ENCODE peak calls at places on chromosomes 11 and 22, in six cellular contexts. D, I, P, Y, K and N are unnamed samples.

GRCh38 chr11:123166095-123166559 is 28.9 kb downstream of the CLMP start:
- ATAC-seq in P (peak; percentile 87), D (peak; percentile 62), Y (peak; percentile 65), K (peak; percentile 68), I (peak; percentile 72), N (peak; percentile 49)

GRCh38 chr22:46373838-46374662 is 38.5 kb downstream of the TRMU start:
- ATAC-seq in I (no peak), Y (no peak), D (no peak), K (peak; percentile 41), P (no peak), N (no peak)

GRCh38 chr11:113602483-113602882 is 103.6 kb downstream of the TMPRSS5 start:
- ATAC-seq in Y (no peak), P (no peak), K (no peak), D (no peak), I (no peak), N (no peak)

GRCh38 chr11:74179234-74180126 is 8.4 kb downstream of the PPME1 start:
- ATAC-seq in K (peak; percentile 65), D (no peak), P (no peak), I (no peak), Y (no peak), N (no peak)

GRCh38 chr11:48109046-48109666 is 107.5 kb upstream of the OR4B1 start:
- ATAC-seq in Y (peak; percentile 74), K (peak; percentile 10), I (peak; percentile 79), P (peak; percentile 64), D (peak; percentile 75), N (peak; percentile 19)

GRCh38 chr11:75536786-75537629 is 11.3 kb upstream of the GDPD5 start:
- ATAC-seq in K (peak; percentile 96), D (peak; percentile 65), P (peak; percentile 40), Y (peak; percentile 27), I (peak; percentile 15), N (no peak)

GRCh38 chr22:49768961-49769690 is 58.5 kb downstream of the BRD1 start:
- ATAC-seq in P (no peak), Y (peak; percentile 14), K (no peak), I (no peak), D (peak; percentile 44), N (peak; percentile 52)

GRCh38 chr11:93727985-93728791 is 13.1 kb downstream of the TAF1D start:
- ATAC-seq in Y (no peak), I (peak; percentile 18), P (peak; percentile 45), D (peak; percentile 28), K (peak; percentile 7), N (peak; percentile 25)

GRCh38 chr11:124612567-124613245 is 1.5 kb downstream of the PANX3 start:
- ATAC-seq in Y (no peak), D (peak; percentile 39), I (peak; percentile 32), K (no peak), P (no peak), N (no peak)

GRCh38 chr22:28589102-28589501 is 90.5 kb downstream of the TTC28 start:
- ATAC-seq in D (no peak), I (no peak), Y (no peak), P (no peak), K (no peak), N (no peak)

GRCh38 chr11:121032546-121032945 is 8.6 kb downstream of the TBCEL start:
- ATAC-seq in D (no peak), Y (peak; percentile 40), K (peak; percentile 17), P (no peak), I (no peak), N (no peak)

GRCh38 chr11:4480577-4481539 is 1.6 kb upstream of the OR52K1 start:
- ATAC-seq in I (no peak), D (no peak), K (no peak), P (no peak), Y (no peak), N (no peak)

GRCh38 chr11:98003606-98004371 is 1017.0 kb upstream of the CNTN5 start:
- ATAC-seq in I (peak; percentile 78), D (no peak), Y (no peak), K (no peak), P (no peak), N (no peak)

GRCh38 chr11:121946514-121946913 is 169.5 kb downstream of the BLID start:
- ATAC-seq in K (no peak), P (no peak), D (no peak), Y (no peak), I (no peak), N (no peak)

GRCh38 chr11:44030276-44030932 is 17.4 kb upstream of the ACCSL start:
- ATAC-seq in Y (peak; percentile 86), K (no peak), P (no peak), D (no peak), I (no peak), N (peak; percentile 76)

GRCh38 chr11:12154871-12155668 is 44.7 kb downstream of the MICAL2 start:
- ATAC-seq in I (no peak), Y (no peak), K (no peak), P (no peak), D (no peak), N (no peak)

GRCh38 chr11:26227311-26227710 is 104.6 kb upstream of the ANO3 start:
- ATAC-seq in Y (peak; percentile 76), I (no peak), P (peak; percentile 66), K (peak; percentile 88), D (no peak), N (peak; percentile 76)

GRCh38 chr11:105230586-105230985 is 91.0 kb upstream of the CARD18 start:
- ATAC-seq in Y (no peak), P (no peak), I (no peak), D (no peak), K (no peak), N (no peak)

GRCh38 chr11:76005746-76006145 is 190.7 kb downstream of the UVRAG start:
- ATAC-seq in P (peak; percentile 72), I (no peak), K (no peak), Y (no peak), D (no peak), N (no peak)

GRCh38 chr11:8573750-8574149 is 20.3 kb downstream of the STK33 start:
- ATAC-seq in D (no peak), K (peak; percentile 63), P (no peak), Y (no peak), I (no peak), N (no peak)

GRCh38 chr11:2656859-2657258 is 42.9 kb downstream of the KCNQ1OT1 start:
- ATAC-seq in K (no peak), I (no peak), Y (no peak), P (no peak), D (no peak), N (no peak)

GRCh38 chr11:12053606-12054361 is 45.4 kb upstream of the DKK3 start:
- ATAC-seq in Y (no peak), I (no peak), D (no peak), P (peak; percentile 33), K (no peak), N (peak; percentile 79)

GRCh38 chr11:118092907-118093571 is 6.3 kb upstream of the SMIM35 start:
- ATAC-seq in I (peak; percentile 65), P (no peak), K (no peak), Y (no peak), D (peak; percentile 38), N (no peak)

GRCh38 chr11:704799-705645 is 1.0 kb upstream of the EPS8L2 start:
- ATAC-seq in K (no peak), I (no peak), P (peak; percentile 73), Y (peak; percentile 36), D (peak; percentile 81), N (no peak)

GRCh38 chr22:22187299-22187698 is 57.3 kb upstream of the VPREB1 start:
- ATAC-seq in D (no peak), K (no peak), P (no peak), I (no peak), Y (no peak), N (no peak)

GRCh38 chr11:67270256-67271211 is 4.3 kb downstream of the GRK2 start:
- ATAC-seq in K (no peak), P (no peak), I (no peak), Y (peak; percentile 14), D (no peak), N (no peak)

GRCh38 chr11:123100378-123101085 is 38.6 kb upstream of the HSPA8 start:
- ATAC-seq in P (no peak), K (no peak), D (no peak), Y (no peak), I (no peak), N (no peak)

GRCh38 chr22:18994780-18995711 is 59.0 kb upstream of the PRODH start:
- ATAC-seq in K (no peak), Y (no peak), I (peak; percentile 22), P (peak; percentile 69), D (peak; percentile 98), N (no peak)

GRCh38 chr11:79963886-79964660 is 523.2 kb upstream of the TENM4 start:
- ATAC-seq in P (no peak), D (no peak), I (no peak), K (no peak), Y (no peak), N (no peak)

GRCh38 chr11:131691558-131692041 is 321.2 kb downstream of the NTM start:
- ATAC-seq in Y (peak; percentile 51), P (peak; percentile 74), D (peak; percentile 65), K (no peak), I (peak; percentile 93), N (no peak)

GRCh38 chr22:36743591-36744412 is 32.1 kb downstream of the IFT27 start:
- ATAC-seq in K (no peak), I (no peak), P (no peak), D (peak; percentile 51), Y (no peak), N (no peak)

GRCh38 chr11:85195934-85196333 is 431.2 kb downstream of the DLG2 start:
- ATAC-seq in K (no peak), D (no peak), I (no peak), P (no peak), Y (no peak), N (no peak)

GRCh38 chr22:39530692-39531331 is 1.7 kb downstream of the RPS19BP1 start:
- ATAC-seq in K (no peak), Y (no peak), D (no peak), P (no peak), I (peak; percentile 19), N (no peak)
- TF ChIP-seq CTCF in K (peak; percentile 35), Y (no peak), D (peak; percentile 21), P (no peak), I (peak; percentile 57), N (peak; percentile 17)

DNA sequence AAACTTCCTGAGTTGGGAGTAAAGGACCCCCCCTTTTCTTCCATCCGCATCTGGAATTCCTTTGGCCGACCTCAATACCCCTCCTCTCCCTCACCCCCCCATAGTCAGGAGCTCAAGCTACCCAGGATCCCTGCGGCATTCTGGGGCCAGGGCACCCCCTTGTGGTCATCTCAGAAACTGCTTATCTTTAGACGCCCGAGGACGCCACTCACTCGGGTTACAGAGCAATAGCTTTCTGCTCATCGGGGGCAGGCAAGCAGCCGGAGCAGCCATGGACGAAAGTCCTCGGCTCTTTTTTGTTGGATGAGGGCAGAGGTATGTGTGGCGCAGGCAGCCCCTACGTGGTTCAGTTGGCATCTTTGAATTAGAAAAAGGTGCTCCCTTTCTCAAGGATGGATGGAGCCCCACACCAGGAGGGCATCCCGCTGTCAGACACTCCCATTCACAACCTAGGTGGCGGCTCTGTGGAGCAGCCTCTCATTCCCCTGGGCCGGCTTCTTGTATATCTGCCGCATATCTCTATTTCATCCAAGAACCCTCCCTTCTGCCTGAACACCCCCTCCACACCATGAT is 2.3 kb downstream of the C1QTNF5 start:
- ATAC-seq in Y (peak; percentile 56), P (peak; percentile 73), K (peak; percentile 68), D (peak; percentile 43), I (peak; percentile 73), N (peak; percentile 29)
- H3K4me3 ChIP-seq in Y (no peak overlapping the region), P (no peak overlapping the region), K (no peak overlapping the region), D (no peak overlapping the region), I (no peak overlapping the region), N (no peak overlapping the region)

GRCh38 chr11:116117326-116118137 is 613.3 kb upstream of the CADM1 start:
- ATAC-seq in Y (no peak), I (no peak), K (no peak), D (no peak), P (no peak), N (no peak)
- TF ChIP-seq EP300 in Y (no peak), I (no peak), K (no peak), D (no peak), P (no peak), N (no peak)

GRCh38 chr22:35587447-35587870 is 29.7 kb downstream of the MB start:
- ATAC-seq in D (no peak), P (no peak), K (no peak), Y (no peak), I (no peak), N (peak; percentile 29)
- TF ChIP-seq CTCF in D (no peak), P (no peak), K (no peak), Y (no peak), I (no peak), N (no peak)